ENCODE peak calls at places on chromosomes 7 and 10, in four cellular contexts. One of them, this sample, is unnamed.

GRCh38 chr10:96130326-96130758 is 245 bp downstream of the ZNF518A start:
- DNase-seq in A549: peak
- DNase-seq in K562: peak
- DNase-seq in GM12878: no peak
- DNase-seq in this sample: peak

GRCh38 chr10:67225226-67225625 is 299.4 kb downstream of the LRRTM3 start:
- DNase-seq in A549: no peak
- DNase-seq in K562: no peak
- DNase-seq in GM12878: no peak
- DNase-seq in this sample: no peak

GRCh38 chr10:108598831-108599230 is 1324.5 kb downstream of the XPNPEP1 start:
- DNase-seq in A549: peak
- DNase-seq in K562: no peak
- DNase-seq in GM12878: no peak
- DNase-seq in this sample: peak

GRCh38 chr7:129775695-129776396 is 164.3 kb downstream of the NRF1 start:
- DNase-seq in A549: no peak
- DNase-seq in K562: no peak
- DNase-seq in GM12878: no peak
- DNase-seq in this sample: no peak

GRCh38 chr7:87154166-87154565 is 1.9 kb downstream of the DMTF1 start:
- DNase-seq in A549: no peak
- DNase-seq in K562: no peak
- DNase-seq in GM12878: no peak
- DNase-seq in this sample: no peak

GRCh38 chr10:52729259-52730104 is 43.1 kb downstream of the MBL2 start:
- DNase-seq in A549: peak
- DNase-seq in K562: no peak
- DNase-seq in GM12878: no peak
- DNase-seq in this sample: peak

GRCh38 chr10:89476676-89477075 is 58.7 kb downstream of the SLC16A12 start:
- DNase-seq in A549: peak
- DNase-seq in K562: no peak
- DNase-seq in GM12878: no peak
- DNase-seq in this sample: peak

GRCh38 chr7:31948041-31948440 is 122.2 kb downstream of the PDE1C start:
- DNase-seq in A549: peak
- DNase-seq in K562: no peak
- DNase-seq in GM12878: no peak
- DNase-seq in this sample: peak

GRCh38 chr10:58028597-58029366 is 238.9 kb downstream of the IPMK start:
- DNase-seq in A549: peak
- DNase-seq in K562: no peak
- DNase-seq in GM12878: no peak
- DNase-seq in this sample: no peak

GRCh38 chr10:112622786-112623185 is 175.8 kb downstream of the VTI1A start:
- DNase-seq in A549: no peak
- DNase-seq in K562: no peak
- DNase-seq in GM12878: no peak
- DNase-seq in this sample: no peak

GRCh38 chr7:98133181-98133580 is 26.5 kb downstream of the LMTK2 start:
- DNase-seq in A549: no peak
- DNase-seq in K562: peak
- DNase-seq in GM12878: peak
- DNase-seq in this sample: no peak

GRCh38 chr7:153224890-153225289 is 465.3 kb downstream of the ACTR3B start:
- DNase-seq in A549: no peak
- DNase-seq in K562: no peak
- DNase-seq in GM12878: no peak
- DNase-seq in this sample: no peak

GRCh38 chr10:1149793-1150637 is 93.8 kb downstream of the WDR37 start:
- DNase-seq in A549: no peak
- DNase-seq in K562: peak
- DNase-seq in GM12878: no peak
- DNase-seq in this sample: no peak

GRCh38 chr7:150428671-150429451 is 21.6 kb upstream of the GIMAP8 start:
- DNase-seq in A549: peak
- DNase-seq in K562: no peak
- DNase-seq in GM12878: peak
- DNase-seq in this sample: no peak

GRCh38 chr10:79084012-79084971 is 15.5 kb downstream of the ZMIZ1 start:
- DNase-seq in A549: peak
- DNase-seq in K562: peak
- DNase-seq in GM12878: no peak
- DNase-seq in this sample: peak

GRCh38 chr10:78343266-78343665 is 309.6 kb downstream of the RPS24 start:
- DNase-seq in A549: no peak
- DNase-seq in K562: no peak
- DNase-seq in GM12878: no peak
- DNase-seq in this sample: no peak

GRCh38 chr7:142338633-142339501 is 81.0 kb upstream of the PRSS58 start:
- DNase-seq in A549: peak
- DNase-seq in K562: peak
- DNase-seq in GM12878: no peak
- DNase-seq in this sample: no peak

GRCh38 chr10:84269773-84270172 is 24.9 kb downstream of the RGR start:
- DNase-seq in A549: no peak
- DNase-seq in K562: no peak
- DNase-seq in GM12878: no peak
- DNase-seq in this sample: no peak

GRCh38 chr10:3757638-3758490 is 27.1 kb downstream of the KLF6 start:
- DNase-seq in A549: no peak
- DNase-seq in K562: no peak
- DNase-seq in GM12878: peak
- DNase-seq in this sample: no peak

GRCh38 chr7:5528071-5528814 is 104.6 kb upstream of the TNRC18 start:
- DNase-seq in A549: peak
- DNase-seq in K562: no peak
- DNase-seq in GM12878: no peak
- DNase-seq in this sample: no peak

GRCh38 chr10:44195120-44196007 is 189.5 kb downstream of the CXCL12 start:
- DNase-seq in A549: peak
- DNase-seq in K562: no peak
- DNase-seq in GM12878: no peak
- DNase-seq in this sample: peak

GRCh38 chr7:17234398-17235021 is 63.9 kb upstream of the AHR start:
- DNase-seq in A549: peak
- DNase-seq in K562: peak
- DNase-seq in GM12878: peak
- DNase-seq in this sample: peak

GRCh38 chr10:133164816-133165555 is 5.0 kb downstream of the KNDC1 start:
- DNase-seq in A549: no peak
- DNase-seq in K562: no peak
- DNase-seq in GM12878: no peak
- DNase-seq in this sample: no peak

GRCh38 chr7:2521952-2522591 is 2.5 kb downstream of the LFNG start:
- DNase-seq in A549: peak
- DNase-seq in K562: no peak
- DNase-seq in GM12878: no peak
- DNase-seq in this sample: no peak

GRCh38 chr7:17289074-17289665 is 9.3 kb upstream of the AHR start:
- DNase-seq in A549: no peak
- DNase-seq in K562: no peak
- DNase-seq in GM12878: no peak
- DNase-seq in this sample: no peak

GRCh38 chr7:82481499-82482097 is 38.0 kb upstream of the CACNA2D1 start:
- DNase-seq in A549: peak
- DNase-seq in K562: peak
- DNase-seq in GM12878: peak
- DNase-seq in this sample: peak

GRCh38 chr10:71985542-71986250 is 21.5 kb downstream of the CHST3 start:
- DNase-seq in A549: no peak
- DNase-seq in K562: no peak
- DNase-seq in GM12878: peak
- DNase-seq in this sample: no peak

GRCh38 chr7:101588131-101588935 is 40.8 kb downstream of the MYL10 start:
- DNase-seq in A549: no peak
- DNase-seq in K562: no peak
- DNase-seq in GM12878: no peak
- DNase-seq in this sample: no peak

GRCh38 chr10:117550042-117550441 is 7.5 kb downstream of the EMX2 start:
- DNase-seq in A549: no peak
- DNase-seq in K562: no peak
- DNase-seq in GM12878: no peak
- DNase-seq in this sample: no peak

GRCh38 chr10:64201936-64202335 is 680.7 kb downstream of the REEP3 start:
- DNase-seq in A549: no peak
- DNase-seq in K562: no peak
- DNase-seq in GM12878: no peak
- DNase-seq in this sample: no peak

GRCh38 chr10:85609509-85609908 is 757.1 kb downstream of the GRID1 start:
- DNase-seq in A549: no peak
- DNase-seq in K562: no peak
- DNase-seq in GM12878: no peak
- DNase-seq in this sample: no peak

GRCh38 chr10:33240931-33241330 is 93.5 kb downstream of the NRP1 start:
- DNase-seq in A549: no peak
- DNase-seq in K562: no peak
- DNase-seq in GM12878: no peak
- DNase-seq in this sample: no peak
- TF ChIP-seq CHD4 in A549: no peak
- TF ChIP-seq CHD4 in K562: no peak
- TF ChIP-seq CHD4 in GM12878: no peak
- TF ChIP-seq CHD4 in this sample: no peak

GRCh38 chr7:8042796-8043535 is 74.4 kb downstream of the GLCCI1 start:
- DNase-seq in A549: no peak
- DNase-seq in K562: no peak
- DNase-seq in GM12878: no peak
- DNase-seq in this sample: no peak

GRCh38 chr7:8044761-8045430 is 76.3 kb downstream of the GLCCI1 start:
- DNase-seq in A549: no peak
- DNase-seq in K562: no peak
- DNase-seq in GM12878: no peak
- DNase-seq in this sample: no peak

GRCh38 chr7:8037151-8037550 is 68.6 kb downstream of the GLCCI1 start:
- DNase-seq in A549: no peak
- DNase-seq in K562: no peak
- DNase-seq in GM12878: no peak
- DNase-seq in this sample: no peak

GRCh38 chr7:8035647-8036518 is 67.3 kb downstream of the GLCCI1 start:
- DNase-seq in A549: peak
- DNase-seq in K562: peak
- DNase-seq in GM12878: peak
- DNase-seq in this sample: peak

DNA sequence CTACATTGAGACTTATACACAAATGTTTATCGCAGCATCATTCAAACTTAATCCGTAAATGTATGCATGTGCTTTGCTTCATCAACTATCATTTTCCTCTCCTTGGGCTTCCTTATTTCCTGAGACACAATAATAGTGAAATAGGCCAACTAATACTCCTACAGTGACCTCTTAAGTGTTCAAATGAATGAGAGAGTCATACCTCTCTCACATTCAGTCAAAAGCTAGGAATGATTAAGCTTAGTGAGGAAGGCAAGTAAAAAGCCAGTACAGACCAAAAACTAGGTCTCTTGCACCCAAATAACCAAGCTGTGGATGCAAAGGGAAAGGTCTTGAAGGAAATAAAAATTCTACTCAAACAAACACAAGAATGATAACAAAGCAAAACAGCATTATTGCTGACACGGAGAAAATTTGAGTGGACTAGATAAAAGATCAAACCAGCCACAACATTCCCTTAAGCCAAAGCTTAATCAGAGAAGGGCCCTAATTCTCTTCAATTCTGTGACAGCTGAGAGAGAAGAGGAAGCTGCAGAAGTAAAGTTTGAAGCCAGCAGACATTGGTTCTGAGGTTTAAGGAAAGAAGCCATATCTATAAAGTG is 72.3 kb downstream of the GLCCI1 start:
- DNase-seq in A549: no peak
- DNase-seq in K562: no peak
- DNase-seq in GM12878: no peak
- DNase-seq in this sample: no peak
- TF ChIP-seq CHD4 in A549: no peak
- TF ChIP-seq CHD4 in K562: no peak
- TF ChIP-seq CHD4 in GM12878: no peak
- TF ChIP-seq CHD4 in this sample: no peak

DNA sequence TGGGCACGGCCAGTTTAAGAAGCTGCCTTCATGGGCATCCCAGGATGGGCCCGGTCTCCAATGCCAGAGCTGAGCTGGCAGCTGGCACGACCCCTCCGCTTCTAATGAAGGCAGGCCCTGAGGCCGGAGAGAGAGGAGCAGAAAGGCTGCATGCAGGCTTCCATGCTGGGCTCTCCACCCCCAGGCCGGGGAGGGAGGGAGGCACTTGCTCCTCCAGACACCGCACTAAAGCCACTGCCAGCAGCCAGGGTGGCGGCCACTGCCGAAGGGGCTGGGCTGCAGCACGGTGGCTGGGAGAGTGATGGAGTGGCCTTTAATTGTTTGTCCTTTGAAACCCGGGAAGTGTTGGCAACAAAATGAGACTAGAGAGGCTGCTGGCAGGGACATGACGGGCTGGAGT is 236.5 kb downstream of the SKAP2 start:
- DNase-seq in A549: no peak
- DNase-seq in K562: no peak
- DNase-seq in GM12878: no peak
- DNase-seq in this sample: no peak
- TF ChIP-seq CHD4 in A549: no peak
- TF ChIP-seq CHD4 in K562: no peak
- TF ChIP-seq CHD4 in GM12878: no peak
- TF ChIP-seq CHD4 in this sample: no peak

GRCh38 chr7:51161937-51162336 is 154.7 kb downstream of the COBL start:
- DNase-seq in A549: no peak
- DNase-seq in K562: peak
- DNase-seq in GM12878: no peak
- DNase-seq in this sample: no peak

GRCh38 chr7:51158742-51159441 is 157.7 kb downstream of the COBL start:
- DNase-seq in A549: no peak
- DNase-seq in K562: no peak
- DNase-seq in GM12878: no peak
- DNase-seq in this sample: no peak

GRCh38 chr7:51160990-51161615 is 155.5 kb downstream of the COBL start:
- DNase-seq in A549: peak
- DNase-seq in K562: peak
- DNase-seq in GM12878: no peak
- DNase-seq in this sample: peak

GRCh38 chr7:51162724-51163329 is 153.8 kb downstream of the COBL start:
- DNase-seq in A549: peak
- DNase-seq in K562: peak
- DNase-seq in GM12878: peak
- DNase-seq in this sample: peak

GRCh38 chr7:51160411-51160810 is 156.2 kb downstream of the COBL start:
- DNase-seq in A549: no peak
- DNase-seq in K562: no peak
- DNase-seq in GM12878: no peak
- DNase-seq in this sample: no peak
- TF ChIP-seq CHD4 in A549: no peak
- TF ChIP-seq CHD4 in K562: no peak
- TF ChIP-seq CHD4 in GM12878: no peak
- TF ChIP-seq CHD4 in this sample: no peak

DNA sequence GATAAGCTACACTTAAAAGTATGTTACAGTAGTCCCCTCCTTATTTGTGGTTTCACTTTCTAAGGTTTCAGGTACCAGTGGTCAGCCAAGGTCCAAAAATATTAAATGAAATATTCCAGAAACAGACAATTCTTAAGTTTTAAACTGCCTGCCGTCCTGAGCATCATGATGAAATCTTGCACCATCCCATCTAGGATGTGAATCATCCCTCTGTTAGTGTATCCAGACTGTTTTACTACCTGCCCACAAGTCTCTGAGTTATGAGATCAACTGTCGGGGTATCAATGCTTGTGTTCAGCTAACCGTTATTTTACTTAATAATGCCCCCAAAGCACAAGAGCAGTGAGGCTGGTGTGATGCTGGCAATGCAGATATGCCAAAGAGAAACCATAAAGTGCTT is 11.4 kb downstream of the KDM7A start:
- DNase-seq in A549: peak
- DNase-seq in K562: no peak
- DNase-seq in GM12878: no peak
- DNase-seq in this sample: no peak
- TF ChIP-seq CHD4 in A549: no peak
- TF ChIP-seq CHD4 in K562: no peak
- TF ChIP-seq CHD4 in GM12878: no peak
- TF ChIP-seq CHD4 in this sample: no peak